ENCODE peak calls at places on chromosomes 6 and 20, in four cellular contexts. J is cardiac fibroblast, N is retina, S is NCI-H345. I is an unnamed sample.

GRCh38 chr6:105753184-105754097 is 332.7 kb upstream of the PRDM1 start:
- DNase-seq in J (peak), N (no peak), S (peak), I (peak)

GRCh38 chr6:105795913-105796517 is 290.1 kb upstream of the PRDM1 start:
- DNase-seq in J (no peak), N (no peak), S (no peak), I (no peak)

GRCh38 chr6:16819752-16820151 is 58.5 kb upstream of the ATXN1 start:
- DNase-seq in J (peak), N (no peak), S (no peak), I (no peak)

GRCh38 chr6:47247227-47247797 is 62.4 kb downstream of the TNFRSF21 start:
- DNase-seq in J (peak), N (no peak), S (peak), I (peak)

GRCh38 chr20:61556116-61556515 is 304.1 kb downstream of the CDH4 start:
- DNase-seq in J (peak), N (no peak), S (no peak), I (no peak)

GRCh38 chr20:4415281-4415680 is 306.4 kb upstream of the PRND start:
- DNase-seq in J (no peak), N (no peak), S (no peak), I (no peak)

GRCh38 chr6:47111685-47112084 is 69.6 kb upstream of the ADGRF1 start:
- DNase-seq in J (peak), N (no peak), S (no peak), I (no peak)

GRCh38 chr20:41427833-41428232 is 61.2 kb upstream of the EMILIN3 start:
- DNase-seq in J (no peak), N (no peak), S (no peak), I (no peak)

GRCh38 chr6:37130704-37131103 is 39.2 kb upstream of the PIM1 start:
- DNase-seq in J (peak), N (no peak), S (no peak), I (no peak)

GRCh38 chr6:45433533-45434400 is 56.0 kb upstream of the SUPT3H start:
- DNase-seq in J (no peak), N (no peak), S (no peak), I (no peak)

GRCh38 chr20:8254911-8255582 is 123.0 kb downstream of the PLCB1 start:
- DNase-seq in J (no peak), N (no peak), S (no peak), I (no peak)

GRCh38 chr20:1122388-1123315 is 4.2 kb downstream of the PSMF1 start:
- DNase-seq in J (peak), N (no peak), S (peak), I (no peak)

GRCh38 chr6:55794136-55794812 is 81.1 kb downstream of the BMP5 start:
- DNase-seq in J (peak), N (no peak), S (no peak), I (no peak)

I was measured in COR-L47.